ENCODE peak calls at places on chromosome 19, in eight cellular contexts. A is HS-27A, R is RPMI7951, G is AG04449, L is GF-D8, P is RWPE1, H is iris pigment epithelial cell, J is suprapubic skin. X is an unnamed sample.

GRCh38 chr19:39966617-39967016 is 4.3 kb upstream of the PSMC4 start:
- DNase-seq in A (no peak), R (no peak), G (no peak), L (no peak), P (no peak), H (no peak), J (no peak), X (no peak)

GRCh38 chr19:17026706-17027427 is at the start of gene CPAMD8:
- DNase-seq in A (no peak), R (no peak), G (no peak), L (no peak), P (no peak), H (no peak), J (no peak), X (no peak)

GRCh38 chr19:47028372-47028672 is 8.7 kb downstream of the NPAS1 start:
- DNase-seq in A (no peak), R (no peak), G (no peak), L (no peak), P (no peak), H (no peak), J (no peak), X (no peak)

GRCh38 chr19:2469102-2469914 is 6.6 kb upstream of the GADD45B start:
- DNase-seq in A (no peak), R (peak), G (no peak), L (no peak), P (no peak), H (peak), J (no peak), X (peak)

GRCh38 chr19:7346488-7346971 is 2.2 kb upstream of the ARHGEF18 start:
- DNase-seq in A (no peak), R (no peak), G (no peak), L (no peak), P (no peak), H (no peak), J (no peak), X (no peak)

GRCh38 chr19:14479985-14480694 is 5.0 kb upstream of the PTGER1 start:
- DNase-seq in A (no peak), R (no peak), G (no peak), L (no peak), P (no peak), H (peak), J (no peak), X (peak)

GRCh38 chr19:50874185-50874584 is 946 bp downstream of the KLK2 start:
- DNase-seq in A (no peak), R (no peak), G (no peak), L (no peak), P (no peak), H (no peak), J (no peak), X (no peak)

GRCh38 chr19:6685482-6685881 is 15.5 kb upstream of the TNFSF14 start:
- DNase-seq in A (no peak), R (no peak), G (no peak), L (no peak), P (no peak), H (no peak), J (no peak), X (peak)

GRCh38 chr19:34504809-34505291 is 23.3 kb downstream of the WTIP start:
- DNase-seq in A (no peak), R (no peak), G (no peak), L (no peak), P (no peak), H (no peak), J (peak), X (no peak)

GRCh38 chr19:49056101-49056901 is 1.2 kb downstream of the CGB7 start:
- DNase-seq in A (no peak), R (peak), G (no peak), L (no peak), P (peak), H (peak), J (no peak), X (peak)

GRCh38 chr19:20276011-20276738 is 109.2 kb downstream of the ZNF486 start:
- DNase-seq in A (no peak), R (no peak), G (no peak), L (no peak), P (no peak), H (no peak), J (no peak), X (no peak)

GRCh38 chr19:1333789-1334188 is 48.1 kb downstream of the EFNA2 start:
- DNase-seq in A (no peak), R (no peak), G (no peak), L (no peak), P (no peak), H (no peak), J (no peak), X (no peak)

GRCh38 chr19:10773969-10774368 is 56.1 kb downstream of the DNM2 start:
- DNase-seq in A (no peak), R (no peak), G (no peak), L (no peak), P (no peak), H (no peak), J (no peak), X (no peak)

GRCh38 chr19:1247747-1248453 is 483 bp upstream of the MIDN start:
- DNase-seq in A (no peak), R (peak), G (no peak), L (no peak), P (no peak), H (peak), J (no peak), X (peak)

GRCh38 chr19:10888421-10888866 is 17.1 kb downstream of the CARM1 start:
- DNase-seq in A (no peak), R (no peak), G (no peak), L (no peak), P (no peak), H (no peak), J (no peak), X (no peak)

GRCh38 chr19:34577056-34577455 is 95.5 kb downstream of the WTIP start:
- DNase-seq in A (no peak), R (no peak), G (no peak), L (no peak), P (no peak), H (no peak), J (no peak), X (no peak)

GRCh38 chr19:43778651-43779050 is 2.1 kb downstream of the KCNN4 start:
- DNase-seq in A (no peak), R (no peak), G (no peak), L (no peak), P (no peak), H (no peak), J (no peak), X (no peak)

GRCh38 chr19:51063664-51064063 is 1.2 kb downstream of the KLK13 start:
- DNase-seq in A (no peak), R (no peak), G (no peak), L (no peak), P (no peak), H (no peak), J (no peak), X (no peak)

GRCh38 chr19:42311612-42312160 is 1.4 kb upstream of the TMEM145 start:
- DNase-seq in A (no peak), R (peak), G (no peak), L (no peak), P (no peak), H (no peak), J (no peak), X (peak)

GRCh38 chr19:8515317-8515716 is 1.4 kb upstream of the ZNF414 start:
- DNase-seq in A (no peak), R (no peak), G (no peak), L (peak), P (no peak), H (no peak), J (no peak), X (peak)

GRCh38 chr19:44757057-44757734 is 8.7 kb downstream of the BCL3 start:
- DNase-seq in A (no peak), R (no peak), G (no peak), L (no peak), P (no peak), H (peak), J (no peak), X (no peak)

GRCh38 chr19:6030214-6030507 is 52.2 kb upstream of the RANBP3 start:
- DNase-seq in A (no peak), R (peak), G (no peak), L (no peak), P (no peak), H (peak), J (no peak), X (peak)

GRCh38 chr19:43595605-43595998 is 332 bp downstream of the IRGQ start:
- DNase-seq in A (no peak), R (no peak), G (no peak), L (no peak), P (no peak), H (no peak), J (no peak), X (no peak)

GRCh38 chr19:34228347-34228746 is 26.0 kb upstream of the GARRE1 start:
- DNase-seq in A (no peak), R (no peak), G (no peak), L (no peak), P (no peak), H (no peak), J (no peak), X (no peak)

GRCh38 chr19:39154626-39155100 is 29.1 kb downstream of the PAK4 start:
- DNase-seq in A (no peak), R (no peak), G (no peak), L (no peak), P (peak), H (no peak), J (no peak), X (no peak)

GRCh38 chr19:17590780-17591688 is 35.6 kb downstream of the COLGALT1 start:
- DNase-seq in A (no peak), R (no peak), G (no peak), L (no peak), P (no peak), H (no peak), J (no peak), X (no peak)

GRCh38 chr19:51064534-51065220 is at the start of gene KLK13:
- DNase-seq in A (no peak), R (no peak), G (no peak), L (no peak), P (peak), H (no peak), J (no peak), X (no peak)

GRCh38 chr19:7393459-7393858 is 44.7 kb downstream of the ARHGEF18 start:
- DNase-seq in A (no peak), R (no peak), G (no peak), L (no peak), P (no peak), H (no peak), J (no peak), X (no peak)

GRCh38 chr19:55638864-55639359 is 1.9 kb upstream of the ZNF580 start:
- DNase-seq in A (no peak), R (peak), G (no peak), L (peak), P (no peak), H (no peak), J (no peak), X (peak)